ENCODE peak calls at places on chromosomes 16 and 17, in four cellular contexts. O, T, H and Z are unnamed samples.
A peak's percentile ranks its signal among the peaks of the same experiment; 100 is the strongest.

GRCh38 chr17:7263071-7263800 is 958 bp upstream of the CLDN7 start:
- DNase-seq in O (peak; percentile 93), T (no peak), H (no peak), Z (peak; percentile 96)

GRCh38 chr16:86584071-86584685 is 5.8 kb downstream of the FOXL1 start:
- DNase-seq in O (no peak), T (no peak), H (no peak), Z (no peak)

GRCh38 chr17:83201206-83202001 is 122.0 kb downstream of the METRNL start:
- DNase-seq in O (no peak), T (no peak), H (no peak), Z (no peak)

GRCh38 chr16:66524601-66525164 is 25.2 kb downstream of the TK2 start:
- DNase-seq in O (no peak), T (no peak), H (no peak), Z (no peak)

GRCh38 chr17:75125984-75126383 is 5.6 kb downstream of the NT5C start:
- DNase-seq in O (peak; percentile 61), T (no peak), H (no peak), Z (peak; percentile 63)

GRCh38 chr16:73051216-73051615 is 3.3 kb upstream of the ZFHX3 start:
- DNase-seq in O (no peak), T (no peak), H (no peak), Z (no peak)

GRCh38 chr16:1545044-1545736 is 11.7 kb downstream of the TMEM204 start:
- DNase-seq in O (no peak), T (no peak), H (no peak), Z (no peak)

GRCh38 chr16:31700200-31700529 is 172.5 kb downstream of the AHSP start:
- DNase-seq in O (no peak), T (no peak), H (no peak), Z (peak; percentile 94)

GRCh38 chr16:84065536-84066132 is 23.0 kb upstream of the SLC38A8 start:
- DNase-seq in O (peak; percentile 66), T (peak; percentile 62), H (no peak), Z (peak; percentile 54)

GRCh38 chr16:19885456-19886060 is 910 bp upstream of the GPRC5B start:
- DNase-seq in O (no peak), T (no peak), H (no peak), Z (peak; percentile 37)

GRCh38 chr16:67959520-67959919 is 8.9 kb downstream of the SLC12A4 start:
- DNase-seq in O (no peak), T (peak; percentile 55), H (no peak), Z (no peak)

GRCh38 chr16:53913082-53913870 is 209.3 kb downstream of the FTO start:
- DNase-seq in O (no peak), T (peak; percentile 94), H (no peak), Z (no peak)

DNA sequence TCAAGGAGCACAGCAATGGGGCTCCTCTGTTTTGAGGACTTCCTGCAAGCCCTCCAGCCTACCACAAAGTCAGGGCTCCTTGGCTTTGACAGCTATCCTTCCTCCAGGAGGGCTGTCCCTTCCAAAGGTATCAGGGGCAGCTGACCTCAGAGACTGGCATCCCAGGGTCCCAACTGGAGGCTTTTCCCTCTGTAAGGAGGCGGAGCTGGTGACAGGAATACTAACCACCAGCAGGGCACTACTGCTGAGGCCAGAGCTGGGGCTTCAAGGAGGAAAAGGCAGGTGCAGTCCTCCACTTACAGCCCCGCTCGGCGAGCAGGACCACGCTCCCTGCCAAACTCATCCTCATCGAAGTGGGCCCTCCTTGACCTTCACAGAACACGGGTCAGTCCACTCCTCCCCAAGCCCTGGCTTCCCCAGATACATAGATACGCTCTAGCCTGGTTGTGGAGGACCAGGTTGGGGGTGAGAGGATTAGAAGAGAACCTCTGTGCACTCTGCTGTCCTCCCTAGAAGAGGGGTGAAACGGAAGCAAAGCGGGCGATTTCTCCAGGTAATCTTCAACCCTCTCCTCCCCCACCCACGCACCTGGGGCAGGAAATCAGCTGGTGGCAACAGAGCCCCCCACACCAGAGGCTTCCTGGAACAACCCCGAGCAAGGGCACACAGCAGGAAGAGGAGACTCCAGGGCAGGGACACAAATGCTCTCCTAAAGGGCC is 20.5 kb downstream of the ST3GAL2 start:
- DNase-seq in O (no peak), T (no peak), H (no peak), Z (peak; percentile 59)
- H4K8ac ChIP-seq in O (no peak overlapping the region), T (no peak overlapping the region), H (no peak overlapping the region), Z (no peak overlapping the region)

DNA sequence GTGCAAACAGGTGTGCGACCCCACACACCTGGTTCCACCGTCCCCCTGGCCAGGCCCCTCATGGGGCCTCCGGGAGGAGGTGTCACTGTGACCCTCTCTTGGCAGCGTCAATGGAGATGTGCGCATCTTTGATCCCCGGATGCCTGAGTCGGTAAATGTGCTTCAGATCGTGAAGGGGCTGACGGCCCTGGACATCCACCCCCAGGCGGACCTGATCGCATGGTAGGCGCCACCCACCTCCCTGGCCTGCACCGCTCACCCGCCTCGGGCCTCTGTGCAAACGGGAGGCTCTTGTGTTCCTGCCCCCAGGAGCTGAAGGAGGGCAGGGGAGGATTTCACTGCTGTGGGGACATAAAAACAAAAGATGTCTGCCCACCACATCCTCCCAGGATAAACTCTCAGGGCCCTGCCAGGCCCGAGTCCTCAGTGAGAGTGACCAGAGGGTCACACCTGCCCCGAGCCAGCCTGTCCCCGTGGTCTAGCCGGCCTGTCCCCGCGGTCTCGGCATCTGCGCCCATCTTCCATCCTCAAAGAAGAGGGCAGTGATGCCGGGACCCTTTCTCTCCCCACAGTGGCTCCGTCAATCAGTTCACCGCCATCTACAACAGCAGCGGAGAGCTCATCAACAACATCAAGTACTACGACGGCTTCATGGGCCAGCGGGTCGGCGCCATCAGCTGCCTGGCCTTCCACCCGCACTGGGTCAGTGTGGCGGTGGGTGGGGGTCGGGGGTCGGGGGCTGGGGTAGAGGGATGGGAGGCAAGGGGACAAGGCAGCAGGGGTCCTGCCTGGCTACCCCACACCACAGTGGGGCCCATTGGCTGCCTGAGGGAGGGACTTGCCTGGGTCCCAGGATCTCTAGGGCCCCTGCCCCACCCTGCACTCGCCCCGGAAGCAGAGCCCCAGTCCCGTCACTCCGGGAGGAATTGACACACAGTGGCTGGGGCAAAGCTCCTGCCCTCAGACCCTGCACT is 29.0 kb upstream of the CHMP6 start:
- DNase-seq in O (no peak), T (no peak), H (no peak), Z (no peak)
- H4K8ac ChIP-seq in O (no peak overlapping the region), T (no peak overlapping the region), H (no peak overlapping the region), Z (no peak overlapping the region)

DNA sequence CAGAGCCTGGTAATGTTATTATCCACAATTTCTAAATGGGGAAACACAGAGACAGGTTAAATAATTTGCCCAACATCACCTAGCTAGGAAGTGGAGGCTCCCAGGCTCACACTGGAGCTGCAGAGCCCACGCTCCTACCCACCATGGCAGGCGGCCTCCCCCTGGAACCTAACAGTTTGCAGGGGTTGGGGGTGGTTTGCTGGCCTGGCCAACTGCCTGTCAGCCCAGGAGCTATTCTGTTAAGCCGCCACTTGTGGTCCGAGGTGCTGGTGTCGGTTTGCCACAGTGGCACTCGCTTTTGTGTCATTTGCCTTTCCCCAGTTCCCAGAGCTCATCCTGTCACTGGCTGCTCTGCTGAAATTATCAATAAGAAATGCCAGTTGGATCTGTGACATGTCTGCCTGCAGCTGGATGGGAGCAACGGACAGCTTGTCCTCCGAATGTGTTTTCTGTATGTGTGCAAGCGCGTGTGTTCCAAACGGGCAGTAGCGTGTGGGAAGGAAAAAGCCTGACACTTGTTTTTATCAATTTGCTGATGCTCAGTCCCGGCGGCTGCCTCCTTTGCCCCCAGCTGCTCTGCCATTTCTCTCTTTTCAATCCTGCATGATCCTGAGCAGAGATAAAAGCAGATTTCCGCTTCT is 3.8 kb downstream of the PRCD start:
- DNase-seq in O (peak; percentile 62), T (no peak), H (no peak), Z (peak; percentile 32)
- H4K8ac ChIP-seq in O (no peak overlapping the region), T (no peak overlapping the region), H (no peak overlapping the region), Z (no peak overlapping the region)

GRCh38 chr17:2084766-2085647 is 30.1 kb downstream of the HIC1 start:
- DNase-seq in O (no peak), T (peak; percentile 86), H (no peak), Z (peak; percentile 23)

GRCh38 chr17:2081564-2081963 is 26.7 kb downstream of the HIC1 start:
- DNase-seq in O (no peak), T (peak; percentile 53), H (no peak), Z (no peak)

GRCh38 chr17:2083613-2084128 is 28.8 kb downstream of the HIC1 start:
- DNase-seq in O (no peak), T (no peak), H (no peak), Z (no peak)

GRCh38 chr17:2084129-2084765 is 29.3 kb downstream of the HIC1 start:
- DNase-seq in O (no peak), T (peak; percentile 53), H (no peak), Z (no peak)

GRCh38 chr17:2082003-2082862 is 27.3 kb downstream of the HIC1 start:
- DNase-seq in O (peak; percentile 68), T (peak; percentile 41), H (no peak), Z (no peak)
- H4K8ac ChIP-seq in O (no peak overlapping the region), T (no peak overlapping the region), H (no peak overlapping the region), Z (no peak overlapping the region)

GRCh38 chr17:59760164-59760563 is 52.7 kb downstream of the VMP1 start:
- DNase-seq in O (no peak), T (no peak), H (no peak), Z (no peak)

GRCh38 chr17:59762826-59763374 is 55.4 kb downstream of the VMP1 start:
- DNase-seq in O (no peak), T (no peak), H (no peak), Z (no peak)

GRCh38 chr17:59763861-59764260 is 56.4 kb downstream of the VMP1 start:
- DNase-seq in O (peak; percentile 43), T (peak; percentile 95), H (no peak), Z (no peak)

GRCh38 chr17:59762022-59762825 is 54.8 kb downstream of the VMP1 start:
- DNase-seq in O (no peak), T (peak; percentile 89), H (no peak), Z (no peak)

DNA sequence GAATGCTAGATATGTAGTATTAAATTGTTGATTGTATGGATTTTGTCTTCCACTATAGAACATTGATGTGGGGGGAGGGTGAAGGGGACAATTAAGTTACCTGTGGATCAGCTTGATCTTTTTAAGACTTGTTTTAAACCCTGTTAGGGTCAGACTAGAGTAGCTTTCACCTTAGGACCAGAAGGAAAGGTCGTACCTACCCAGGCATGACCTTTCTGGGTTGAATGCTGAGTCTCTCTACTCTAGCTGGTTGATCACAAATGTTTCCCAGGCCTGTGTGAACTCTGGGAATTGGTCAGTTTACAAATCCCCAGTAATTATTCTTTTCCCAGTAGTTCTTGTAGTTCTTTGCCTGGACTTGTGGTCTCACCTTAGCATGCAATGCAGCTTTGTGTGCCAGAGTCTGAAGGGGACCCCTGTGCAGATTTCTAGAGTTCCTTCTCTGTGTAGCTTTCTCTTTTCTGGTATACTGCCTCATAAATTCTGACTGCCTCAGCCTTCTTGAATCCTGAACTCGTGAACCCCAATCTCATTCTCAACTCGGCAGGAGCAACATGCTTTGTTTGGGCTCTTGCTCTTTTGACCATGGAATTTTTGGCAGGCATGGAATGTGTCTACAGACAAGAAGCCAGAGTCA is 54.0 kb downstream of the VMP1 start:
- DNase-seq in O (peak; percentile 82), T (peak; percentile 86), H (peak; percentile 61), Z (no peak)
- H4K8ac ChIP-seq in O (no peak overlapping the region), T (peak overlapping the region; percentile 61), H (no peak overlapping the region), Z (no peak overlapping the region)

DNA sequence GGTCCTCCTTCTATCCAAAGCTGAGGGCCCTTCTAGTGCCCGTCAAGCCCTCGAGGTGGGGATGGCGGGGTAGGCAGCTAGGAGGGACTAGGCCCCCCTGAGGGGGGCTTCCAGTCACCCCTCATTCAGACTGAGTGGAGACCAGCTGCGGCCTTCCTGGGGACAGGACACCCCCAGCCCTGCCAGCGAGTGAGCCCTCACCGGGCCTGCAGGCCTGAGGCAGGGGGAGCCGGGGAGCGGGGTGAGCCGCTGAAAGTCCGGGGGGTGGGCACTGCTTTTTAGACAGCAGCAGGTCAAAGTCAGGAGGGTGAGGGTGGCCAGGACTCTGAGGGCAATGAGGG is 8.7 kb upstream of the KREMEN2 start:
- DNase-seq in O (no peak), T (no peak), H (no peak), Z (no peak)
- H4K8ac ChIP-seq in O (no peak overlapping the region), T (no peak overlapping the region), H (no peak overlapping the region), Z (no peak overlapping the region)